ENCODE peak calls at places on chromosomes 1 and 21, in seven cellular contexts. B is H9, M is neuronal stem cell, D is IMR-90, N is H1, W is mesenchymal stem cell, U is trophoblast cell. A is an unnamed sample.

GRCh38 chr1:228372183-228373003 is 34.2 kb downstream of the TRIM11 start:
- DNase-seq in B (no peak), M (no peak), D (no peak), N (no peak), W (no peak), U (no peak), A (no peak)

GRCh38 chr1:161048949-161049722 is 3.4 kb upstream of the USF1 start:
- DNase-seq in B (no peak), M (no peak), D (no peak), N (no peak), W (no peak), U (no peak), A (no peak)

GRCh38 chr1:157193702-157194391 is 55.7 kb upstream of the ETV3 start:
- DNase-seq in B (peak; percentile 83), M (peak; percentile 62), D (peak; percentile 42), N (peak; percentile 53), W (peak; percentile 52), U (peak; percentile 89), A (peak; percentile 83)

GRCh38 chr1:152786077-152786476 is at the start of gene LCE1E:
- DNase-seq in B (no peak), M (no peak), D (no peak), N (no peak), W (no peak), U (no peak), A (no peak)

GRCh38 chr21:42389449-42389835 is 6.4 kb downstream of the TMPRSS3 start:
- DNase-seq in B (peak; percentile 46), M (peak; percentile 20), D (no peak), N (no peak), W (no peak), U (no peak), A (no peak)

GRCh38 chr1:15352122-15352957 is 57.3 kb upstream of the EFHD2 start:
- DNase-seq in B (no peak), M (no peak), D (peak; percentile 84), N (no peak), W (peak; percentile 59), U (peak; percentile 29), A (peak; percentile 60)

GRCh38 chr21:46368533-46369285 is 44.8 kb downstream of the PCNT start:
- DNase-seq in B (no peak), M (no peak), D (no peak), N (no peak), W (no peak), U (no peak), A (no peak)

GRCh38 chr1:29186252-29186651 is 4.6 kb upstream of the SRSF4 start:
- DNase-seq in B (no peak), M (no peak), D (peak; percentile 52), N (no peak), W (peak; percentile 68), U (peak; percentile 57), A (no peak)

GRCh38 chr1:18949689-18950414 is 6.6 kb downstream of the IFFO2 start:
- DNase-seq in B (peak; percentile 68), M (no peak), D (peak; percentile 55), N (no peak), W (peak; percentile 80), U (peak; percentile 71), A (peak; percentile 90)

GRCh38 chr1:46043491-46044017 is 88.9 kb downstream of the PIK3R3 start:
- DNase-seq in B (peak; percentile 67), M (no peak), D (no peak), N (peak; percentile 41), W (no peak), U (peak; percentile 5), A (peak; percentile 48)

GRCh38 chr1:232904566-232904965 is 45.8 kb upstream of the NTPCR start:
- DNase-seq in B (no peak), M (no peak), D (peak; percentile 89), N (no peak), W (peak; percentile 84), U (no peak), A (peak; percentile 44)

GRCh38 chr1:25515033-25515432 is 28.4 kb upstream of the LDLRAP1 start:
- DNase-seq in B (no peak), M (no peak), D (no peak), N (no peak), W (no peak), U (no peak), A (no peak)

GRCh38 chr1:55262822-55263221 is 47.7 kb upstream of the USP24 start:
- DNase-seq in B (no peak), M (no peak), D (peak; percentile 56), N (no peak), W (no peak), U (peak; percentile 97), A (no peak)

GRCh38 chr1:244952940-244953339 is 88.6 kb upstream of the HNRNPU start:
- DNase-seq in B (no peak), M (no peak), D (no peak), N (no peak), W (no peak), U (peak; percentile 84), A (no peak)

GRCh38 chr1:61370177-61370907 is 288.0 kb downstream of the NFIA start:
- DNase-seq in B (no peak), M (no peak), D (no peak), N (no peak), W (no peak), U (no peak), A (no peak)

GRCh38 chr1:242196101-242196500 is 197.2 kb upstream of the MAP1LC3C start:
- DNase-seq in B (no peak), M (no peak), D (no peak), N (no peak), W (no peak), U (peak; percentile 60), A (peak; percentile 29)

GRCh38 chr1:155158991-155159390 is 14.1 kb downstream of the KRTCAP2 start:
- DNase-seq in B (no peak), M (no peak), D (no peak), N (no peak), W (no peak), U (peak; percentile 97), A (no peak)

GRCh38 chr1:89660086-89660946 is 27.4 kb downstream of the LRRC8C start:
- DNase-seq in B (no peak), M (no peak), D (peak; percentile 20), N (no peak), W (no peak), U (no peak), A (no peak)

GRCh38 chr1:227424159-227424680 is 105.9 kb upstream of the CDC42BPA start:
- DNase-seq in B (no peak), M (no peak), D (peak; percentile 60), N (no peak), W (peak; percentile 40), U (no peak), A (no peak)

GRCh38 chr1:211735208-211736170 is 60.1 kb upstream of the NEK2 start:
- DNase-seq in B (peak; percentile 44), M (no peak), D (peak; percentile 81), N (no peak), W (peak; percentile 94), U (peak; percentile 93), A (peak; percentile 86)

GRCh38 chr1:3319874-3320245 is 134.6 kb upstream of the ARHGEF16 start:
- DNase-seq in B (peak; percentile 86), M (peak; percentile 61), D (peak; percentile 49), N (peak; percentile 34), W (peak; percentile 43), U (peak; percentile 48), A (peak; percentile 90)
- H3K18ac ChIP-seq in B (peak overlapping the region; percentile 6), M (no peak overlapping the region), D (no peak overlapping the region), N (peak overlapping the region; percentile 71), W (no peak overlapping the region), U (no peak overlapping the region), A (no peak overlapping the region)

DNA sequence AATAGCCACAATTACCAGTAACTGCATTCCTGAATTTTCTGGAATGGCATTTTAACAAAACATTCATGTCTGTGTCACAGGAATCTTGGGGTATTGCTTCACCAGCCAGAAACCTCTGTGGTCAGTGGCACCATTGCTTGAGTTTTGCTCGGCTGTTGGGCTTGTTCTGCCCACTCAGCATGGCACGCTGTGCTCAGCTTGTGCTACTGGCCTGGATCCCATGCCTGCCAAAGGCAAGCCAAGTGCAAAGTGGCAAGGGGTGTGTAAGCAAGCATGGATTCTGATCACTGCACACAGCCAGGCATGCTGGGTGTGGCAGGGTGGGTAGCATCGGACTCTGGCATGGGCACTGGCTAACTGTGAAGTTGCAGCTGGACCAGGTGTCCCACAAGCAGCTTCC is 1150.9 kb downstream of the MRPL39 start:
- DNase-seq in B (no peak), M (no peak), D (no peak), N (no peak), W (no peak), U (no peak), A (no peak)
- H2BK5ac ChIP-seq in B (no peak overlapping the region), M (no peak overlapping the region), D (no peak overlapping the region), N (no peak overlapping the region), W (no peak overlapping the region), U (no peak overlapping the region), A (no peak overlapping the region)

DNA sequence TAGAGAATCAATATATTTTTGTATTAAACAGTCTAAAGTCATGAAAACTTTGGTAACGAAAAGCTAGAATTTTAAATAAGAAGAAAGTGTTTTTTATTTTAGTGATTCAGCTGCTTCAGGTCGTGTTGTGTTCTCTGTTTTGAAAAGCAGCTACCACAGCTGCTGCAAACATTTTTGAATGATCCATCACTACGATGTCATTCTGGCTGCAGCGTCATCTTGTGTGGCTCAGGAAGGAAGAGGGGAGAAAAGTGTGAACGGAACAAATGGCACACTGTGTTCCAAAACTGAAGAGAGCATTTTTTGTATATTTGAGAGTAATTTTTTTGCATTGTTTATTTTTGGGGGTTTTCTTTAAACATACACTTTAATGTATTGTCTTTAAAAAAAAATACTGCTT is 323.0 kb upstream of the ADGRL2 start:
- DNase-seq in B (no peak), M (no peak), D (peak; percentile 10), N (no peak), W (peak; percentile 53), U (no peak), A (no peak)
- H3K18ac ChIP-seq in B (no peak overlapping the region), M (no peak overlapping the region), D (no peak overlapping the region), N (no peak overlapping the region), W (no peak overlapping the region), U (no peak overlapping the region), A (no peak overlapping the region)

GRCh38 chr21:22235866-22236590 is 1237.8 kb downstream of the NCAM2 start:
- DNase-seq in B (no peak), M (no peak), D (no peak), N (no peak), W (no peak), U (no peak), A (no peak)
- H2BK5ac ChIP-seq in B (no peak overlapping the region), M (no peak overlapping the region), D (no peak overlapping the region), N (no peak overlapping the region), W (no peak overlapping the region), U (no peak overlapping the region), A (no peak overlapping the region)

DNA sequence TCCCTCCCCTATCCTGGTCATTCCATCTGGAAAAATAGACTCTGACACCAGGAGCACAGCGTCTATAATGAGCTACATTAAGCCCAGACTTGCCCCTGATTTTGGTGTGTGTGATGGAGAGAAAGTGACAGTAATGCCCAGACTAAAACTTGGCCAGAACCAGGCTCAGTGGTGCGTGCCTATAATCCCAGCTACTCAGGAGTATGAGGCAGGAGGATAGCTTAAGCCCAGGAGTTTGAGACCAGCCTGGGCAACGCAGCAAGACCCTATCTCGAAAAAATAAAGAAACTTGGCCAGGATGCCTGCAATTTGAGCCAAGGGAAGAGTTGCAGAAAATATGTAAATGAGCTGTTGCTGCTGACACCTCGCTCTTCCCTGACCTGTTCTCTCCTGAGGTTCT is 15.9 kb downstream of the PLEKHA6 start:
- DNase-seq in B (no peak), M (no peak), D (no peak), N (no peak), W (no peak), U (no peak), A (no peak)
- H3K18ac ChIP-seq in B (no peak overlapping the region), M (no peak overlapping the region), D (no peak overlapping the region), N (no peak overlapping the region), W (no peak overlapping the region), U (no peak overlapping the region), A (no peak overlapping the region)

A was measured in mesendoderm.